ENCODE peak calls at places on chromosomes 16 and 17, in four cellular contexts. J, Z, X and L are unnamed samples.

GRCh38 chr16:54318941-54319340 is 32.4 kb upstream of the IRX3 start:
- DNase-seq in X (no peak), J (no peak), Z (no peak), L (no peak)

GRCh38 chr16:85774811-85775210 is 23.9 kb upstream of the C16orf74 start:
- DNase-seq in X (no peak), J (no peak), Z (no peak), L (no peak)

GRCh38 chr17:28612936-28613872 is 781 bp downstream of the RSKR start:
- DNase-seq in X (no peak), J (peak; percentile 3), Z (peak; percentile 71), L (peak; percentile 46)

GRCh38 chr17:45902892-45903346 is 8.6 kb downstream of the MAPT start:
- DNase-seq in X (no peak), Z (no peak), J (no peak), L (no peak)

GRCh38 chr16:15836965-15837611 is 19.7 kb downstream of the MYH11 start:
- DNase-seq in Z (no peak), X (no peak), J (no peak), L (no peak)

GRCh38 chr16:46743232-46743719 is 4.9 kb downstream of the MYLK3 start:
- DNase-seq in J (no peak), X (no peak), Z (no peak), L (peak; percentile 46)

GRCh38 chr16:83781-84615 is 6.0 kb downstream of the MPG start:
- DNase-seq in X (no peak), J (no peak), Z (no peak), L (no peak)

GRCh38 chr16:81880816-81881215 is 101.7 kb downstream of the PLCG2 start:
- DNase-seq in J (no peak), Z (no peak), X (no peak), L (no peak)

GRCh38 chr17:74950207-74950606 is 14.5 kb downstream of the OTOP3 start:
- DNase-seq in X (no peak), Z (no peak), J (no peak), L (no peak)

GRCh38 chr16:63315229-63315628 is 1279.0 kb upstream of the CDH8 start:
- DNase-seq in Z (no peak), X (no peak), J (no peak), L (no peak)

GRCh38 chr16:21263640-21264211 is 14.4 kb downstream of the CRYM start:
- DNase-seq in J (no peak), X (no peak), Z (no peak), L (no peak)

GRCh38 chr17:78357687-78358537 is 2.0 kb downstream of the SOCS3 start:
- DNase-seq in J (no peak), Z (no peak), X (no peak), L (no peak)

GRCh38 chr17:49823614-49824013 is 24.3 kb downstream of the TAC4 start:
- DNase-seq in Z (no peak), J (no peak), X (no peak), L (no peak)

GRCh38 chr16:71794018-71794417 is 14.6 kb downstream of the AP1G1 start:
- DNase-seq in Z (no peak), J (no peak), X (no peak), L (no peak)

GRCh38 chr17:72077326-72077960 is 43.4 kb upstream of the SOX9 start:
- DNase-seq in J (no peak), X (no peak), Z (no peak), L (no peak)

GRCh38 chr17:16872836-16873653 is 98.9 kb downstream of the TNFRSF13B start:
- DNase-seq in Z (peak; percentile 86), X (peak; percentile 8), J (no peak), L (no peak)

GRCh38 chr16:54136276-54136625 is 150.3 kb downstream of the IRX3 start:
- DNase-seq in Z (no peak), J (no peak), X (no peak), L (no peak)

GRCh38 chr17:75178453-75178852 is 4.3 kb downstream of the SUMO2 start:
- DNase-seq in Z (no peak), J (no peak), X (no peak), L (no peak)

GRCh38 chr17:63622571-63623390 is 564 bp downstream of the MAP3K3 start:
- DNase-seq in Z (peak; percentile 73), J (peak; percentile 53), X (peak; percentile 59), L (peak; percentile 75)

GRCh38 chr17:80473701-80474100 is 2.7 kb downstream of the NPTX1 start:
- DNase-seq in X (no peak), J (no peak), Z (no peak), L (no peak)

GRCh38 chr17:20066253-20066652 is 57.1 kb downstream of the SPECC1 start:
- DNase-seq in X (no peak), J (no peak), Z (no peak), L (peak; percentile 42)

GRCh38 chr16:86061771-86062170 is 162.8 kb downstream of the IRF8 start:
- DNase-seq in J (no peak), Z (no peak), X (no peak), L (no peak)

GRCh38 chr17:44322236-44322895 is 2.3 kb downstream of the SLC25A39 start:
- DNase-seq in Z (no peak), J (no peak), X (no peak), L (no peak)